ENCODE peak calls at places on chromosomes 13 and 19, in four cellular contexts. Z is right atrium auricular region; F is AG04450; D is activated naive CD8-positive, alpha-beta T cell treated with anti-CD3 and anti-CD28 coated beads, Interleukin-2, amount 50 U/mL, for 24 hours. E is an unnamed sample.

GRCh38 chr19:16594681-16595091 is 22.5 kb upstream of the SLC35E1 start:
- DNase-seq in D (peak), F (no peak), Z (no peak), E (no peak)

GRCh38 chr13:73058741-73059459 is at the start of gene KLF5:
- DNase-seq in F (peak), D (peak), Z (peak), E (peak)

GRCh38 chr19:38218204-38218603 is 5.8 kb downstream of the DPF1 start:
- DNase-seq in F (no peak), Z (no peak), D (no peak), E (no peak)

GRCh38 chr13:97583884-97584497 is 150.0 kb downstream of the RAP2A start:
- DNase-seq in F (no peak), Z (no peak), D (no peak), E (no peak)

GRCh38 chr13:73984949-73985691 is 149.1 kb downstream of the KLF12 start:
- DNase-seq in Z (no peak), D (peak), F (no peak), E (no peak)

GRCh38 chr13:112105884-112106283 is 38.9 kb downstream of the SOX1 start:
- DNase-seq in Z (no peak), D (no peak), F (no peak), E (no peak)

GRCh38 chr19:681029-681626 is 4.9 kb downstream of the FSTL3 start:
- DNase-seq in F (no peak), Z (no peak), D (peak), E (peak)

GRCh38 chr19:21321996-21322395 is 7.2 kb downstream of the ZNF708 start:
- DNase-seq in Z (no peak), D (no peak), F (no peak), E (no peak)

GRCh38 chr19:14375055-14375581 is 6.1 kb upstream of the ADGRE5 start:
- DNase-seq in Z (no peak), D (peak), F (no peak), E (no peak)

GRCh38 chr19:1067341-1068103 is 555 bp downstream of the ARHGAP45 start:
- DNase-seq in Z (no peak), D (no peak), F (no peak), E (no peak)

GRCh38 chr13:94128430-94128829 is 351.1 kb downstream of the DCT start:
- DNase-seq in Z (peak), F (no peak), D (no peak), E (no peak)

GRCh38 chr13:32135655-32136054 is 104.1 kb downstream of the FRY start:
- DNase-seq in Z (no peak), F (peak), D (no peak), E (no peak)

GRCh38 chr19:5364674-5365073 is 24.1 kb upstream of the PTPRS start:
- DNase-seq in F (no peak), Z (no peak), D (no peak), E (no peak)